ENCODE peak calls at places on chromosomes 4 and X, in four cellular contexts. K is activated CD8-positive, alpha-beta T cell treated with anti-CD3 and anti-CD28 coated beads for 36 hours; W is IMR-90; E is osteocyte. P is an unnamed sample.
A peak's percentile ranks its signal among the peaks of the same experiment; 100 is the strongest.

GRCh38 chrX:151825927-151826471 is 86.7 kb upstream of the MAGEA4 start:
- DNase-seq in K (no peak), W (peak; percentile 1), E (no peak), P (no peak)

GRCh38 chrX:42686706-42687105 is 91.3 kb downstream of the PPP1R2C start:
- DNase-seq in K (no peak), W (no peak), E (no peak), P (no peak)

GRCh38 chr4:3121110-3121509 is 46.6 kb downstream of the HTT start:
- DNase-seq in K (no peak), W (no peak), E (no peak), P (no peak)

GRCh38 chr4:138451264-138451663 is 209.1 kb upstream of the SLC7A11 start:
- DNase-seq in K (no peak), W (no peak), E (no peak), P (no peak)

GRCh38 chr4:26441110-26441509 is 49.2 kb downstream of the CCKAR start:
- DNase-seq in K (no peak), W (peak; percentile 73), E (no peak), P (no peak)

GRCh38 chr4:7054106-7054880 is 11.1 kb downstream of the TADA2B start:
- DNase-seq in K (no peak), W (no peak), E (no peak), P (no peak)

GRCh38 chrX:151702741-151703352 is 7.6 kb downstream of the PRRG3 start:
- DNase-seq in K (no peak), W (no peak), E (no peak), P (no peak)

GRCh38 chr4:171025776-171026175 is 787.4 kb upstream of the GALNTL6 start:
- DNase-seq in K (no peak), W (no peak), E (no peak), P (peak; percentile 81)

GRCh38 chr4:8607603-8608481 is 15.3 kb downstream of the CPZ start:
- DNase-seq in K (peak; percentile 53), W (no peak), E (peak; percentile 91), P (peak; percentile 56)

GRCh38 chr4:153466637-153467153 is 535 bp downstream of the TMEM131L start:
- DNase-seq in K (peak; percentile 26), W (no peak), E (no peak), P (no peak)

GRCh38 chrX:31071725-31072124 is at the start of gene FTHL17:
- DNase-seq in K (no peak), W (no peak), E (no peak), P (no peak)

GRCh38 chr4:41747230-41748055 is 1.1 kb downstream of the PHOX2B start:
- DNase-seq in K (no peak), W (no peak), E (no peak), P (no peak)

GRCh38 chr4:107654694-107655093 is 65.3 kb downstream of the PAPSS1 start:
- DNase-seq in K (no peak), W (no peak), E (no peak), P (no peak)

GRCh38 chr4:8818063-8818881 is 53.4 kb downstream of the HMX1 start:
- DNase-seq in K (no peak), W (no peak), E (peak; percentile 77), P (no peak)

GRCh38 chrX:93538575-93538974 is 134.8 kb downstream of the NAP1L3 start:
- DNase-seq in K (no peak), W (no peak), E (no peak), P (peak; percentile 4)

GRCh38 chrX:47187106-47187677 is 6.4 kb upstream of the UBA1 start:
- DNase-seq in K (no peak), W (no peak), E (no peak), P (no peak)

GRCh38 chrX:107775734-107776511 is at the start of gene TSC22D3:
- DNase-seq in K (peak; percentile 71), W (peak; percentile 33), E (peak; percentile 89), P (peak; percentile 83)

GRCh38 chr4:152028131-152028530 is 267.3 kb upstream of the GATB start:
- DNase-seq in K (no peak), W (no peak), E (no peak), P (no peak)

GRCh38 chrX:103398321-103398937 is 22.1 kb downstream of the BEX3 start:
- DNase-seq in K (peak; percentile 47), W (peak; percentile 86), E (no peak), P (peak; percentile 61)

GRCh38 chr4:48173055-48173991 is 39.3 kb upstream of the TXK start:
- DNase-seq in K (no peak), W (peak; percentile 90), E (no peak), P (peak; percentile 81)

GRCh38 chr4:83830138-83830537 is 294.2 kb downstream of the GPAT3 start:
- DNase-seq in K (no peak), W (no peak), E (no peak), P (no peak)

GRCh38 chr4:94507708-94508107 is 56.0 kb downstream of the PDLIM5 start:
- DNase-seq in K (peak; percentile 12), W (peak; percentile 93), E (no peak), P (peak; percentile 17)

GRCh38 chr4:12116009-12116542 is 687.4 kb upstream of the HS3ST1 start:
- DNase-seq in K (no peak), W (no peak), E (no peak), P (no peak)

GRCh38 chrX:40543661-40544328 is 37.0 kb upstream of the ATP6AP2 start:
- DNase-seq in K (no peak), W (peak; percentile 71), E (no peak), P (peak; percentile 58)

GRCh38 chr4:150033937-150034336 is 44.3 kb upstream of the DCLK2 start:
- DNase-seq in K (no peak), W (peak; percentile 87), E (no peak), P (no peak)

GRCh38 chrX:16838202-16839066 is 31.7 kb downstream of the RBBP7 start:
- DNase-seq in K (no peak), W (peak; percentile 80), E (no peak), P (no peak)

GRCh38 chrX:3548743-3549441 is 164.6 kb downstream of the PRKX start:
- DNase-seq in K (no peak), W (peak; percentile 79), E (no peak), P (peak; percentile 64)

GRCh38 chr4:113383111-113383785 is 333.8 kb downstream of the ANK2 start:
- DNase-seq in K (no peak), W (peak; percentile 67), E (no peak), P (no peak)

GRCh38 chr4:53508446-53508845 is 82.8 kb downstream of the LNX1 start:
- DNase-seq in K (no peak), W (peak; percentile 91), E (no peak), P (no peak)

GRCh38 chr4:106253364-106254129 is 62.5 kb downstream of the TBCK start:
- DNase-seq in K (no peak), W (no peak), E (no peak), P (no peak)

GRCh38 chrX:26352891-26353430 is 137.0 kb downstream of the MAGEB5 start:
- DNase-seq in K (no peak), W (no peak), E (no peak), P (no peak)

GRCh38 chr4:174999407-174999806 is 81.2 kb downstream of the ADAM29 start:
- DNase-seq in K (no peak), W (no peak), E (no peak), P (peak; percentile 27)

GRCh38 chrX:102934624-102935023 is 2.4 kb upstream of the RAB40AL start:
- DNase-seq in K (peak; percentile 41), W (peak; percentile 4), E (no peak), P (peak; percentile 58)

GRCh38 chr4:73018595-73018994 is 50.9 kb downstream of the COX18 start:
- DNase-seq in K (no peak), W (no peak), E (no peak), P (no peak)

GRCh38 chr4:142129931-142130330 is 493.5 kb downstream of the IL15 start:
- DNase-seq in K (no peak), W (no peak), E (no peak), P (no peak)

GRCh38 chr4:54005475-54005874 is 58.9 kb downstream of the CHIC2 start:
- DNase-seq in K (no peak), W (peak; percentile 58), E (no peak), P (no peak)

GRCh38 chr4:143587703-143588102 is 74.2 kb downstream of the SMARCA5 start:
- DNase-seq in K (no peak), W (no peak), E (no peak), P (peak; percentile 5)

GRCh38 chr4:24103434-24104168 is 213.8 kb upstream of the PPARGC1A start:
- DNase-seq in K (no peak), W (peak; percentile 58), E (no peak), P (no peak)

GRCh38 chrX:72128881-72129280 is 2.8 kb downstream of the RTL5 start:
- DNase-seq in K (peak; percentile 27), W (no peak), E (no peak), P (peak; percentile 52)
- TF ChIP-seq CTCF in K (no peak), W (peak; percentile 31), E (peak; percentile 41), P (peak; percentile 45)

GRCh38 chr4:1318488-1319213 is 28.4 kb upstream of the UVSSA start:
- DNase-seq in K (peak; percentile 30), W (no peak), E (no peak), P (no peak)
- TF ChIP-seq CTCF in K (peak; percentile 28), W (peak; percentile 13), E (peak; percentile 35), P (peak; percentile 56)

DNA sequence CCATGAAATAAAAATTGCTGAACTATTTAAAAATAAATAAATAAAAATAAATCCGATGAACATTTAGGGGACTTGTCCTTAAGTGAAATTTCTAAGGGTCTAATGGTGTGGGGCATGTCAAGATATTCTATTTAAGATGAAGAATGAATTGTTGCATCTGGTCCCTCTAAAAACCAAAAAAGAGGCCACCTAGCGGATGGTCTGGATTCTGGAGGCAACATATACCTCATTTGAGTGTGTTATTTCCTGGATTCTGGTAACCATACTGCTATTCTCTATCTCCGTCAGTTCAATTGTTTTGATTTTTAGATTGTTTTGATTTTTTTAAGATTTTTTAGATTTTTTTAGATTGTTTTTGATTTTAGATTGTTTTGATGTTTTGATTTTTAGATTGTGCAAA is 28.3 kb downstream of the AGTR2 start:
- DNase-seq in K (no peak), W (no peak), E (no peak), P (peak; percentile 16)
- TF ChIP-seq CTCF in K (no peak), W (no peak), E (no peak), P (peak; percentile 32)

DNA sequence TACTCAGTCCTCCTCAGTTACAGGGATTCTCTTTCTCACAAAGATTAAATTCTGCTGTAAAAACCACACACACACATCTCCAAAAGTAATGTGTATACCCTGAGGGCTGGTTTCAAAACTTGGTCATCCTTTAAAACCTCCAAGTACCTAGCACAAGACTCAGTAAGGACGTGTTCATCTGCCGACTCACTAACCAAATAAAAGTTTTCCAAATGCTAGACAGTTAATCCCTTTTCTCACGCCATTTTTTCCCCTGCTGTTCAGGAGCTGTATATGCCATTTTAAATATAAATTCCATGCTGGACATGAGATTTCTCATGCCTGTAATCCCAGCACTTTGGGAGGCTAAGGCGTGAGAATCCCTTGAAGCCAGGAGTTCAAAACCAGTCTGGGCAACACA is 3.9 kb upstream of the SAT1 start:
- DNase-seq in K (no peak), W (peak; percentile 85), E (no peak), P (no peak)
- TF ChIP-seq CTCF in K (no peak), W (peak; percentile 37), E (no peak), P (no peak)

DNA sequence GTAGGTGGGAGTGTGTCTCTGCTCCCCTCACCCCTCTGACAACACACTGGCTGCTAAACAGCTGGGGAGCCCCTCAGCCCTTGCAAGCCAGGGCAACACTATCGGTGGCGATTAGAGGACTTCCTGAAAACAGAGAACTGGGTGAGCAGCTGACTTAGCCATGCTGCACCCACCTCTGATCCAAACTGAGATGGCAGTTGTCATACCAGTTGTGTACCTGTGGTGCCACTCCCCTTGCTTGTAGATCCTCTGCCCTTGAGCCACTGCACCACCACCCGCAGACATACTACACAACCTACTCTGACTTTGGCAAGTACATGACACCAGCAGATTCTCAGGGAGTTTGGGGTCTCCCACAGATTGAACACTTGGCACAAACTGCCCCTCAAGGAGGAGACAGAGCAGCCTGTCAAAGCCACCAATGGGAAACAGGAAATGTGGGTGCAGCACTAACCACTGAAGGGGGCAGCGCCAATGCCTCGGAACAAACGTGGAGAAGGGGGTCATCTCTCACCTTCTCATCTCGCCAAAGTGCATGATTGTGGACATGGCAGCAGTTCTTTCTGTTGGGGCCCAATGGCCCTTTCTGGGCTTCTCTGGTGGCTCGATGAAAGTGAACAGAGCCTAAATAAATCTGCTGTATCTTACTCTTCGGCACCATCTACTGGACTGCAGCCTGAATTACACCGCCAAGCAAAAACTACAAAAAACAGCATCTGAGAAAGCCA is 119.8 kb downstream of the NEK1 start:
- DNase-seq in K (peak; percentile 43), W (peak; percentile 44), E (no peak), P (peak; percentile 50)
- TF ChIP-seq CTCF in K (peak; percentile 68), W (peak; percentile 81), E (peak; percentile 69), P (peak; percentile 66)

P was measured in NB4.